ENCODE peak calls at places on chromosomes 3 and 15, in nine cellular contexts. P is OCI-M1; T is nucleus accumbens; J is smooth muscle cell of the brain vasculature; M is NCI-H1436; D is CD8-positive, alpha-beta T cell; E is putamen; U is astrocyte of the spinal cord; N is brain microvascular endothelial cell. X is an unnamed sample.

GRCh38 chr3:107938128-107938527 is 152.7 kb downstream of the CD47 start:
- DNase-seq in P (peak; percentile 60), T (no peak), J (no peak), M (peak; percentile 35), D (no peak), E (no peak), U (peak; percentile 54), N (no peak), X (no peak)

GRCh38 chr3:9746330-9746729 is 3.4 kb upstream of the OGG1 start:
- DNase-seq in P (no peak), T (no peak), J (peak; percentile 32), M (no peak), D (no peak), E (no peak), U (peak; percentile 87), N (peak; percentile 79), X (no peak)

GRCh38 chr3:122410111-122410510 is 5.8 kb downstream of the WDR5B start:
- DNase-seq in P (no peak), T (no peak), J (no peak), M (no peak), D (no peak), E (no peak), U (no peak), N (no peak), X (no peak)

GRCh38 chr15:100733088-100733487 is 130.7 kb downstream of the ASB7 start:
- DNase-seq in P (no peak), T (no peak), J (no peak), M (no peak), D (no peak), E (no peak), U (peak; percentile 38), N (no peak), X (no peak)

GRCh38 chr3:155704771-155705559 is 39.9 kb downstream of the PLCH1 start:
- DNase-seq in P (no peak), T (peak; percentile 9), J (no peak), M (no peak), D (no peak), E (peak; percentile 55), U (peak; percentile 50), N (no peak), X (no peak)

GRCh38 chr3:139634236-139634635 is 43.5 kb downstream of the NMNAT3 start:
- DNase-seq in P (no peak), T (no peak), J (no peak), M (no peak), D (no peak), E (no peak), U (no peak), N (no peak), X (no peak)

GRCh38 chr15:80635953-80636352 is 59.2 kb upstream of the ABHD17C start:
- DNase-seq in P (no peak), T (no peak), J (no peak), M (no peak), D (no peak), E (no peak), U (no peak), N (no peak), X (no peak)

GRCh38 chr3:158493931-158494330 is 77.1 kb upstream of the MLF1 start:
- DNase-seq in P (no peak), T (no peak), J (no peak), M (no peak), D (no peak), E (no peak), U (no peak), N (no peak), X (no peak)

GRCh38 chr3:114706591-114707224 is 412.9 kb downstream of the TIGIT start:
- DNase-seq in P (peak; percentile 61), T (no peak), J (no peak), M (no peak), D (no peak), E (no peak), U (peak; percentile 41), N (peak; percentile 59), X (no peak)

GRCh38 chr3:117661636-117662095 is 952.1 kb downstream of the TUSC7 start:
- DNase-seq in P (no peak), T (no peak), J (peak; percentile 41), M (no peak), D (no peak), E (peak; percentile 74), U (no peak), N (peak; percentile 27), X (no peak)

GRCh38 chr15:33737687-33738606 is 230.3 kb upstream of the CHRM5 start:
- DNase-seq in P (peak; percentile 69), T (no peak), J (no peak), M (no peak), D (peak; percentile 50), E (peak; percentile 16), U (peak; percentile 22), N (peak; percentile 9), X (no peak)

GRCh38 chr3:100032262-100032661 is 82.0 kb downstream of the FILIP1L start:
- DNase-seq in P (peak; percentile 65), T (no peak), J (no peak), M (no peak), D (no peak), E (no peak), U (peak; percentile 86), N (peak; percentile 93), X (no peak)

GRCh38 chr3:133506215-133506901 is 67.1 kb upstream of the CDV3 start:
- DNase-seq in P (peak; percentile 47), T (peak; percentile 2), J (no peak), M (no peak), D (peak; percentile 57), E (peak; percentile 30), U (no peak), N (no peak), X (peak; percentile 93)

GRCh38 chr3:141015486-141015885 is 35.7 kb upstream of the SPSB4 start:
- DNase-seq in P (no peak), T (no peak), J (no peak), M (no peak), D (no peak), E (no peak), U (no peak), N (no peak), X (no peak)

GRCh38 chr3:99413504-99413903 is 224.9 kb upstream of the COL8A1 start:
- DNase-seq in P (no peak), T (no peak), J (no peak), M (no peak), D (no peak), E (no peak), U (peak; percentile 69), N (no peak), X (no peak)

GRCh38 chr3:181568248-181568647 is 143.5 kb upstream of the SOX2 start:
- DNase-seq in P (no peak), T (no peak), J (no peak), M (no peak), D (no peak), E (no peak), U (peak; percentile 39), N (no peak), X (no peak)

GRCh38 chr3:138327831-138328230 is 1.8 kb downstream of the NME9 start:
- DNase-seq in P (no peak), T (no peak), J (no peak), M (no peak), D (no peak), E (no peak), U (no peak), N (no peak), X (no peak)

GRCh38 chr3:104629038-104629437 is 737.7 kb upstream of the ALCAM start:
- DNase-seq in P (no peak), T (no peak), J (no peak), M (no peak), D (no peak), E (no peak), U (peak; percentile 83), N (peak; percentile 37), X (no peak)

GRCh38 chr15:39584662-39585393 is 3.9 kb downstream of the THBS1 start:
- DNase-seq in P (no peak), T (no peak), J (no peak), M (no peak), D (no peak), E (no peak), U (no peak), N (no peak), X (no peak)

GRCh38 chr3:8503461-8503860 is 1.8 kb downstream of the LMCD1 start:
- DNase-seq in P (no peak), T (no peak), J (no peak), M (no peak), D (no peak), E (no peak), U (peak; percentile 74), N (no peak), X (no peak)

GRCh38 chr3:188400494-188401243 is 246.7 kb downstream of the LPP start:
- DNase-seq in P (no peak), T (no peak), J (no peak), M (no peak), D (no peak), E (peak; percentile 9), U (no peak), N (no peak), X (peak; percentile 68)

GRCh38 chr3:53234130-53234840 is 21.5 kb downstream of the TKT start:
- DNase-seq in P (no peak), T (no peak), J (no peak), M (no peak), D (no peak), E (no peak), U (no peak), N (no peak), X (no peak)

GRCh38 chr3:33117461-33117860 is 3.6 kb downstream of the CRTAP start:
- DNase-seq in P (no peak), T (no peak), J (no peak), M (no peak), D (no peak), E (no peak), U (no peak), N (no peak), X (no peak)

GRCh38 chr15:91655891-91656290 is 197.6 kb upstream of the SLCO3A1 start:
- DNase-seq in P (no peak), T (no peak), J (no peak), M (no peak), D (no peak), E (no peak), U (no peak), N (no peak), X (no peak)

GRCh38 chr3:36911990-36912804 is 32.7 kb downstream of the TRANK1 start:
- DNase-seq in P (peak; percentile 87), T (no peak), J (no peak), M (no peak), D (no peak), E (no peak), U (peak; percentile 75), N (peak; percentile 53), X (peak; percentile 97)

GRCh38 chr3:150230037-150230436 is 178.1 kb upstream of the TSC22D2 start:
- DNase-seq in P (no peak), T (no peak), J (no peak), M (no peak), D (no peak), E (no peak), U (no peak), N (no peak), X (no peak)

GRCh38 chr15:35693286-35693685 is 147.3 kb upstream of the DPH6 start:
- DNase-seq in P (no peak), T (no peak), J (no peak), M (no peak), D (no peak), E (no peak), U (peak; percentile 56), N (peak; percentile 38), X (no peak)

GRCh38 chr3:96069065-96069464 is 745.3 kb upstream of the EPHA6 start:
- DNase-seq in P (no peak), T (no peak), J (no peak), M (no peak), D (no peak), E (no peak), U (no peak), N (no peak), X (no peak)

GRCh38 chr15:25180606-25181289 is 226.0 kb downstream of the SNRPN start:
- DNase-seq in P (no peak), T (no peak), J (no peak), M (no peak), D (no peak), E (no peak), U (no peak), N (no peak), X (no peak)

GRCh38 chr15:35673093-35673573 is 127.2 kb upstream of the DPH6 start:
- DNase-seq in P (peak; percentile 48), T (no peak), J (no peak), M (no peak), D (no peak), E (no peak), U (no peak), N (no peak), X (no peak)

GRCh38 chr3:88596451-88596850 is 446.7 kb downstream of the C3orf38 start:
- DNase-seq in P (no peak), T (no peak), J (no peak), M (no peak), D (no peak), E (no peak), U (no peak), N (no peak), X (no peak)

X was measured in GM12878.